ENCODE peak calls at places on chromosome 9, in nine cellular contexts. Y is kidney, T is HCT116, O is fibroblast of pulmonary artery, W is BJ, Z is psoas muscle, U is astrocyte of the spinal cord, V is brain microvascular endothelial cell, H is choroid plexus epithelial cell. N is an unnamed sample.

GRCh38 chr9:134648701-134649525 is 7.3 kb downstream of the COL5A1 start:
- DNase-seq in Y (peak), T (no peak), O (peak), W (no peak), Z (peak), U (peak), V (peak), H (peak), N (no peak)

GRCh38 chr9:107439991-107440456 is 49.5 kb downstream of the KLF4 start:
- DNase-seq in Y (no peak), T (no peak), O (no peak), W (no peak), Z (no peak), U (no peak), V (no peak), H (no peak), N (no peak)

GRCh38 chr9:12441509-12441908 is 251.7 kb upstream of the TYRP1 start:
- DNase-seq in Y (no peak), T (no peak), O (no peak), W (no peak), Z (no peak), U (no peak), V (no peak), H (no peak), N (no peak)

GRCh38 chr9:36319806-36320205 is 61.6 kb upstream of the GNE start:
- DNase-seq in Y (peak), T (no peak), O (no peak), W (no peak), Z (no peak), U (no peak), V (no peak), H (no peak), N (no peak)

GRCh38 chr9:5846080-5846479 is 13.2 kb upstream of the ERMP1 start:
- DNase-seq in Y (no peak), T (no peak), O (no peak), W (no peak), Z (no peak), U (no peak), V (no peak), H (no peak), N (no peak)

GRCh38 chr9:14383296-14383695 is 69.4 kb upstream of the NFIB start:
- DNase-seq in Y (no peak), T (no peak), O (peak), W (no peak), Z (no peak), U (peak), V (peak), H (peak), N (no peak)

GRCh38 chr9:36056896-36057295 is 20.2 kb downstream of the RECK start:
- DNase-seq in Y (no peak), T (no peak), O (peak), W (no peak), Z (no peak), U (no peak), V (no peak), H (no peak), N (no peak)

GRCh38 chr9:113842086-113842485 is 34.0 kb upstream of the ZNF618 start:
- DNase-seq in Y (no peak), T (no peak), O (no peak), W (no peak), Z (no peak), U (no peak), V (no peak), H (no peak), N (no peak)

GRCh38 chr9:93111001-93111370 is 15.0 kb downstream of the CARD19 start:
- DNase-seq in Y (no peak), T (no peak), O (no peak), W (no peak), Z (peak), U (no peak), V (no peak), H (no peak), N (no peak)

GRCh38 chr9:123334639-123335038 is 21.4 kb upstream of the CRB2 start:
- DNase-seq in Y (no peak), T (no peak), O (no peak), W (no peak), Z (no peak), U (no peak), V (no peak), H (no peak), N (no peak)

GRCh38 chr9:78314953-78315870 is 18.3 kb downstream of the PSAT1 start:
- DNase-seq in Y (no peak), T (no peak), O (peak), W (peak), Z (no peak), U (peak), V (peak), H (peak), N (no peak)

GRCh38 chr9:16611969-16612368 is 258.5 kb downstream of the BNC2 start:
- DNase-seq in Y (no peak), T (no peak), O (no peak), W (peak), Z (no peak), U (no peak), V (no peak), H (peak), N (no peak)

GRCh38 chr9:21591221-21592062 is 109.3 kb upstream of the IFNE start:
- DNase-seq in Y (peak), T (peak), O (peak), W (peak), Z (peak), U (peak), V (peak), H (peak), N (peak)

GRCh38 chr9:136848393-136849037 is 694 bp upstream of the PHPT1 start:
- DNase-seq in Y (no peak), T (no peak), O (no peak), W (no peak), Z (no peak), U (no peak), V (no peak), H (peak), N (peak)

GRCh38 chr9:77601476-77602056 is 46.6 kb downstream of the GNA14 start:
- DNase-seq in Y (no peak), T (no peak), O (no peak), W (no peak), Z (no peak), U (no peak), V (no peak), H (no peak), N (no peak)

GRCh38 chr9:125409637-125410521 is 148.3 kb downstream of the GAPVD1 start:
- DNase-seq in Y (no peak), T (peak), O (peak), W (no peak), Z (no peak), U (no peak), V (peak), H (peak), N (peak)

GRCh38 chr9:119961774-119962408 is 592.7 kb upstream of the BRINP1 start:
- DNase-seq in Y (no peak), T (peak), O (peak), W (no peak), Z (peak), U (peak), V (peak), H (peak), N (peak)

GRCh38 chr9:38621434-38622082 is 1.2 kb upstream of the ANKRD18A start:
- DNase-seq in Y (peak), T (no peak), O (no peak), W (no peak), Z (peak), U (peak), V (no peak), H (no peak), N (no peak)

GRCh38 chr9:136687721-136688223 is 515 bp upstream of the AGPAT2 start:
- DNase-seq in Y (peak), T (no peak), O (no peak), W (no peak), Z (peak), U (no peak), V (no peak), H (no peak), N (peak)

GRCh38 chr9:113677057-113677456 is 199.1 kb upstream of the ZNF618 start:
- DNase-seq in Y (no peak), T (no peak), O (peak), W (no peak), Z (no peak), U (no peak), V (no peak), H (no peak), N (no peak)

GRCh38 chr9:134575103-134575816 is 66.3 kb upstream of the COL5A1 start:
- DNase-seq in Y (peak), T (no peak), O (no peak), W (no peak), Z (no peak), U (no peak), V (no peak), H (no peak), N (no peak)

GRCh38 chr9:127930298-127931091 is at the start of gene PIP5KL1:
- DNase-seq in Y (peak), T (peak), O (peak), W (no peak), Z (peak), U (peak), V (peak), H (peak), N (peak)

GRCh38 chr9:69204869-69205268 is 30.8 kb downstream of the TJP2 start:
- DNase-seq in Y (no peak), T (no peak), O (peak), W (no peak), Z (no peak), U (no peak), V (peak), H (peak), N (no peak)

GRCh38 chr9:87469833-87470465 is 27.7 kb upstream of the DAPK1 start:
- DNase-seq in Y (no peak), T (no peak), O (no peak), W (no peak), Z (no peak), U (no peak), V (no peak), H (no peak), N (no peak)

GRCh38 chr9:21395778-21396717 is 10.8 kb upstream of the IFNA2 start:
- DNase-seq in Y (peak), T (peak), O (peak), W (no peak), Z (peak), U (peak), V (no peak), H (peak), N (peak)

GRCh38 chr9:72082536-72082935 is 22.1 kb upstream of the C9orf57 start:
- DNase-seq in Y (no peak), T (no peak), O (no peak), W (no peak), Z (no peak), U (no peak), V (no peak), H (no peak), N (no peak)

GRCh38 chr9:88322906-88323566 is 65.2 kb upstream of the SPIN1 start:
- DNase-seq in Y (no peak), T (no peak), O (peak), W (no peak), Z (no peak), U (peak), V (peak), H (peak), N (peak)

GRCh38 chr9:70504814-70505213 is 90.4 kb upstream of the KLF9 start:
- DNase-seq in Y (no peak), T (no peak), O (peak), W (no peak), Z (no peak), U (no peak), V (no peak), H (peak), N (no peak)

GRCh38 chr9:110140276-110140675 is 67.7 kb downstream of the C9orf152 start:
- DNase-seq in Y (no peak), T (no peak), O (no peak), W (no peak), Z (no peak), U (no peak), V (no peak), H (no peak), N (no peak)

GRCh38 chr9:99954108-99954507 is 47.7 kb downstream of the STX17 start:
- DNase-seq in Y (no peak), T (no peak), O (no peak), W (no peak), Z (no peak), U (no peak), V (no peak), H (no peak), N (peak)

GRCh38 chr9:21965401-21965951 is 28.7 kb downstream of the CDKN2A start:
- DNase-seq in Y (peak), T (no peak), O (peak), W (no peak), Z (peak), U (peak), V (peak), H (peak), N (peak)

GRCh38 chr9:2389404-2389803 is 232.2 kb upstream of the VLDLR start:
- DNase-seq in Y (no peak), T (no peak), O (no peak), W (no peak), Z (no peak), U (no peak), V (peak), H (peak), N (no peak)

GRCh38 chr9:111094433-111095421 is 56.5 kb upstream of the LPAR1 start:
- DNase-seq in Y (no peak), T (no peak), O (peak), W (peak), Z (no peak), U (peak), V (peak), H (peak), N (peak)

GRCh38 chr9:34513567-34514214 is 9.1 kb downstream of the ENHO start:
- DNase-seq in Y (no peak), T (no peak), O (peak), W (no peak), Z (no peak), U (no peak), V (no peak), H (peak), N (no peak)

GRCh38 chr9:123309611-123310010 is 41.2 kb upstream of the STRBP start:
- DNase-seq in Y (no peak), T (no peak), O (no peak), W (no peak), Z (no peak), U (no peak), V (no peak), H (no peak), N (no peak)

GRCh38 chr9:131423171-131423581 is 29.3 kb downstream of the PRRC2B start:
- DNase-seq in Y (peak), T (no peak), O (peak), W (no peak), Z (peak), U (peak), V (peak), H (peak), N (peak)

GRCh38 chr9:136149853-136150252 is 31.2 kb upstream of the TMEM250 start:
- DNase-seq in Y (peak), T (no peak), O (no peak), W (no peak), Z (no peak), U (no peak), V (no peak), H (no peak), N (no peak)

GRCh38 chr9:103997861-103998370 is 96.2 kb upstream of the SMC2 start:
- DNase-seq in Y (no peak), T (no peak), O (no peak), W (no peak), Z (no peak), U (no peak), V (no peak), H (no peak), N (no peak)
- H3K4me3 ChIP-seq in Y (no peak), T (no peak), O (no peak), W (no peak), Z (no peak), U (no peak), V (no peak), H (no peak), N (no peak)

DNA sequence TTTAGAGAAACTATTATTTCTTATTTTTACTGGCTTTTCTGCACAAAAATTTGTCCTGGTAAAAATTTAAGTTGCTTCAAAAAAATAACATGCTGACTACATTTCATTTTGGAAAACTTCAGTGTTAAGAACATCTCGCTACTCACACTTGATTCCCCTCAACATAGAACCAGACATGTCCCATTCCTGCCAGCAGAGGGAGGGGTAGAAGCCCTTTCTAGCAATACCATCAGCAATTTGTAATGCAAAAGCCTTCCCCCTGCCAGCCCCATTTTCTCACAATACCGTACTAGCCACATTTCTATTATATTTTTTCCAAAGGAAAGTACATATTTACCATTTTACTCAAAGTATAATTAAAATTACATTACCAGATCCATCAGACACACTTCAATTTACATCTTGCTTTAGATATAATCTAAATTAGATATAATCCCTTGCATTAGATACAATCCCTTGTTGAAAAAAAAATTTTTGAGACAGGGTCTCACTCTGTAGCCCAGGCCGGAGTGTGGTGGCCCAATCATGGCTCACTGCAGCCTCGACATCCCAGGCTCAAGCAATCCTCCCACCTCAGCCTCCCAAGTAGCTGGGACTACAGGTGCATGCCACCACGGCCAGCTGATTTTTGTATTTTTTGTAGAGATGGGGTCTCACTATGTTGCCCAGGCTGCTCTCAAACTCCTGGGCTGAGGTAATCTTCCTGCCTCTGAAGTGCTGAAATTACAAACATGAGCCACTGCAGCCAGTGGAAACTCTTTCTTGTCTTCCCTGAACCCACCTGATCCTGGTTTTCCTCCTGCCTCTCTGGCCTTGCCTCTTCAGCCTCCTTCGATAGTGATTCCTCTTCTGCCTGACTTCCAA is 39.6 kb upstream of the IDNK start:
- DNase-seq in Y (no peak), T (peak), O (peak), W (peak), Z (no peak), U (peak), V (peak), H (peak), N (peak)
- TF ChIP-seq CTCF in Y (peak), T (peak), O (peak), W (peak), Z (peak), U (peak), V (peak), H (peak), N (peak)

DNA sequence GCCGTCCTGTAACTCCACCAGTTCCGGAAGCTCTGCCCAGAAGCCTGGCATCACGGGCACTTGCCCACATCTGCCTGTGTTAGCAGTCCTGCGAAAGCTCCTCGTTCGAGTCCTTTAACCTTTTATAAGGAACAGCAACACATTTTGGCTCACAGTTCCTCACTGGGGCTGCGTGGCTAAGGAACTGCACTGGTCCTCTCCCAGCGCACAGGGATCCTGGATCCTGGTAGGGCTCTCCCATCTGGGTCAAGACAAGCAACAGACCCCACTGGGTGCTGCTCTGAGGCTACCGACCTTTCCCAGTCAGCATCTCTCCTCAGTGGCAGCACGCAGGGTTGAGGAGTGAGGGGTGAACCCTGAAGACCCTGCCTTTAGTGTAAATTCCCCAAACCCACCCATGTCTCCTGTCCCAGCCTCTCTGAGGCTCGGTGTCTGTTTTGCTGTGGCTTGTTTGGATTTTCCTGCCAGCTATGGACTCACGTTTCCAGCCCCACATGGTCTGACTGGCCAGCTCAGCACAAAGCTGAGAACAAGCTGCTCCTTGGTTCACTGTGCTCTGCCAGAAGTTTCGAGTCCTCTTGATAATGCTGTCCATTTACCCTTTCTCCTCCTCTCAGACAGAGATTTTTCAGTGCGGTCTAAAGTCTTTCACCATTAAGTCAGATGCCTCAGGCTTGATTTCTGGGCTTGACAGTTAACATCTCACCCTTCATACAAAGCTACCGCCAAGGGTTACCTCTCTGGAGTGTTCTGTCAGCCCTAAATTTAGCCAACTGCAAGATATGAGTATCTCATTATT is 80.0 kb downstream of the AK8 start:
- DNase-seq in Y (peak), T (no peak), O (peak), W (no peak), Z (no peak), U (no peak), V (no peak), H (peak), N (no peak)
- H3K4me3 ChIP-seq in Y (no peak), T (no peak), O (no peak), W (no peak), Z (no peak), U (no peak), V (no peak), H (no peak), N (no peak)

GRCh38 chr9:91555132-91555531 is 131.5 kb upstream of the NFIL3 start:
- DNase-seq in Y (no peak), T (no peak), O (peak), W (no peak), Z (no peak), U (peak), V (peak), H (peak), N (no peak)

GRCh38 chr9:91562412-91562811 is 138.8 kb upstream of the NFIL3 start:
- DNase-seq in Y (no peak), T (no peak), O (peak), W (no peak), Z (no peak), U (no peak), V (no peak), H (peak), N (no peak)

GRCh38 chr9:91560301-91560700 is 136.7 kb upstream of the NFIL3 start:
- DNase-seq in Y (no peak), T (no peak), O (peak), W (peak), Z (no peak), U (peak), V (peak), H (peak), N (no peak)

GRCh38 chr9:91557352-91557751 is 133.7 kb upstream of the NFIL3 start:
- DNase-seq in Y (no peak), T (no peak), O (no peak), W (no peak), Z (no peak), U (no peak), V (no peak), H (no peak), N (no peak)

DNA sequence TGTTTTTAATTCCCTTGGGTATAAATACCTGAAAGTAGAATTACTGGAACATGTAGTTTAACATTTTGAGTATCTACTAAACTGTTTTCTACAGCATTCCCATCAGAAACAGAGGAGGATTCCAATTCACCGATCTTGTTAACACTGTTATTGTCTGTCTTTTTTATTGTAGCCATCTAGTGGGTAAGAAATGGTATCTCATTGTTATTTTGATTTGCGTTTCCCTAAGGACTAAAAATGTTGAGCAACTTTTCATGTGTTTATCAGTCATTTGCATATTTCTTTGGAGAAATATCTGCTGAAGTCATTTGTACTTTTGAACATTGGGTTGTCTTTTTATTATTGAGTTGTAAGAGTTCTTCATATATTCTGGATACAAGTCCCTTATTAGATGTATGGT is 135.2 kb upstream of the NFIL3 start:
- DNase-seq in Y (no peak), T (no peak), O (peak), W (no peak), Z (no peak), U (no peak), V (no peak), H (peak), N (no peak)
- TF ChIP-seq CTCF in Y (no peak), T (peak), O (no peak), W (no peak), Z (no peak), U (no peak), V (no peak), H (no peak), N (no peak)

N was measured in GM12865.